ENCODE peak calls at places on chromosome 18, in nine cellular contexts. Q, P, M, V, X, U, C, F and J are unnamed samples.

GRCh38 chr18:57951999-57952774 is 91.8 kb upstream of the NEDD4L start:
- DNase-seq in U (no peak), M (no peak), C (no peak), P (no peak), F (no peak), X (no peak), V (no peak), Q (no peak), J (no peak)

GRCh38 chr18:69000366-69000765 is 202.5 kb downstream of the CCDC102B start:
- DNase-seq in V (no peak), F (no peak), P (no peak), U (no peak), X (no peak), Q (no peak), C (no peak), M (no peak), J (no peak)

GRCh38 chr18:62715829-62716678 is 713 bp downstream of the PHLPP1 start:
- DNase-seq in M (peak), V (no peak), Q (peak), C (no peak), U (no peak), F (peak), X (peak), P (peak), J (peak)

GRCh38 chr18:59954746-59955145 is 55.0 kb downstream of the PMAIP1 start:
- DNase-seq in C (no peak), U (peak), Q (no peak), F (no peak), X (no peak), V (no peak), M (no peak), P (no peak), J (no peak)

GRCh38 chr18:6055711-6056110 is 160.4 kb upstream of the TMEM200C start:
- DNase-seq in F (no peak), P (no peak), Q (no peak), V (no peak), U (peak), X (no peak), C (no peak), M (no peak), J (no peak)

GRCh38 chr18:2958819-2959298 is 54.1 kb downstream of the LPIN2 start:
- DNase-seq in Q (no peak), F (no peak), P (no peak), U (no peak), X (no peak), M (no peak), C (no peak), V (no peak), J (no peak)

GRCh38 chr18:80107396-80107795 is 1.7 kb upstream of the ADNP2 start:
- DNase-seq in C (no peak), P (no peak), Q (no peak), M (no peak), F (no peak), U (no peak), V (no peak), X (no peak), J (no peak)

GRCh38 chr18:59921384-59921891 is 21.6 kb downstream of the PMAIP1 start:
- DNase-seq in X (no peak), V (no peak), Q (peak), F (no peak), U (no peak), P (peak), M (no peak), C (no peak), J (no peak)

GRCh38 chr18:76354348-76354747 is 140.7 kb downstream of the ZNF516 start:
- DNase-seq in P (no peak), F (no peak), X (no peak), Q (no peak), V (no peak), U (no peak), C (no peak), M (no peak), J (no peak)

GRCh38 chr18:25737710-25738251 is 352.6 kb downstream of the SS18 start:
- DNase-seq in F (peak), V (no peak), P (no peak), U (peak), X (no peak), M (no peak), Q (no peak), C (no peak), J (no peak)

GRCh38 chr18:8890957-8891464 is 185.7 kb downstream of the MTCL1 start:
- DNase-seq in U (peak), V (no peak), Q (no peak), X (no peak), M (no peak), C (peak), P (no peak), F (no peak), J (no peak)

GRCh38 chr18:14085770-14086458 is 46.3 kb downstream of the ZNF519 start:
- DNase-seq in X (no peak), V (no peak), M (no peak), U (no peak), F (no peak), C (no peak), Q (no peak), P (no peak), J (peak)